ENCODE peak calls at places on chromosomes 2 and 18, in six cellular contexts. One of them, this sample, is unnamed.

GRCh38 chr2:132668986-132669853 is 785 bp downstream of the LYPD1 start:
- DNase-seq in suprapubic skin: no peak
- DNase-seq in Calu3: peak
- DNase-seq in choroid plexus epithelial cell: no peak
- DNase-seq in AG09319: no peak
- DNase-seq in prostate gland: no peak
- DNase-seq in this sample: no peak

GRCh38 chr2:142863485-142863921 is 14.0 kb upstream of the KYNU start:
- DNase-seq in suprapubic skin: no peak
- DNase-seq in Calu3: no peak
- DNase-seq in choroid plexus epithelial cell: peak
- DNase-seq in AG09319: peak
- DNase-seq in prostate gland: no peak
- DNase-seq in this sample: no peak

GRCh38 chr18:49730951-49731391 is 82.4 kb downstream of the ACAA2 start:
- DNase-seq in suprapubic skin: no peak
- DNase-seq in Calu3: no peak
- DNase-seq in choroid plexus epithelial cell: no peak
- DNase-seq in AG09319: no peak
- DNase-seq in prostate gland: no peak
- DNase-seq in this sample: no peak

GRCh38 chr18:33010149-33010548 is 237.3 kb upstream of the KLHL14 start:
- DNase-seq in suprapubic skin: no peak
- DNase-seq in Calu3: no peak
- DNase-seq in choroid plexus epithelial cell: no peak
- DNase-seq in AG09319: no peak
- DNase-seq in prostate gland: no peak
- DNase-seq in this sample: no peak

GRCh38 chr2:120344991-120345975 is 653 bp upstream of the INHBB start:
- DNase-seq in suprapubic skin: no peak
- DNase-seq in Calu3: peak
- DNase-seq in choroid plexus epithelial cell: no peak
- DNase-seq in AG09319: no peak
- DNase-seq in prostate gland: peak
- DNase-seq in this sample: no peak

GRCh38 chr18:44624052-44624451 is 56.6 kb upstream of the SETBP1 start:
- DNase-seq in suprapubic skin: no peak
- DNase-seq in Calu3: no peak
- DNase-seq in choroid plexus epithelial cell: no peak
- DNase-seq in AG09319: no peak
- DNase-seq in prostate gland: no peak
- DNase-seq in this sample: no peak

GRCh38 chr18:79525556-79526467 is 130.1 kb downstream of the NFATC1 start:
- DNase-seq in suprapubic skin: peak
- DNase-seq in Calu3: no peak
- DNase-seq in choroid plexus epithelial cell: no peak
- DNase-seq in AG09319: no peak
- DNase-seq in prostate gland: peak
- DNase-seq in this sample: peak

GRCh38 chr2:111622859-111623258 is 261.1 kb downstream of the ANAPC1 start:
- DNase-seq in suprapubic skin: no peak
- DNase-seq in Calu3: no peak
- DNase-seq in choroid plexus epithelial cell: peak
- DNase-seq in AG09319: no peak
- DNase-seq in prostate gland: no peak
- DNase-seq in this sample: no peak

GRCh38 chr2:117942958-117943672 is 70.8 kb downstream of the CCDC93 start:
- DNase-seq in suprapubic skin: no peak
- DNase-seq in Calu3: no peak
- DNase-seq in choroid plexus epithelial cell: no peak
- DNase-seq in AG09319: no peak
- DNase-seq in prostate gland: no peak
- DNase-seq in this sample: no peak

GRCh38 chr18:47970664-47971523 is 40.4 kb upstream of the SMAD2 start:
- DNase-seq in suprapubic skin: no peak
- DNase-seq in Calu3: no peak
- DNase-seq in choroid plexus epithelial cell: no peak
- DNase-seq in AG09319: no peak
- DNase-seq in prostate gland: no peak
- DNase-seq in this sample: no peak

GRCh38 chr2:219453691-219454131 is 19.1 kb downstream of the SPEG start:
- DNase-seq in suprapubic skin: no peak
- DNase-seq in Calu3: no peak
- DNase-seq in choroid plexus epithelial cell: peak
- DNase-seq in AG09319: peak
- DNase-seq in prostate gland: peak
- DNase-seq in this sample: no peak

GRCh38 chr2:201448701-201449100 is 2.6 kb downstream of the TRAK2 start:
- DNase-seq in suprapubic skin: no peak
- DNase-seq in Calu3: no peak
- DNase-seq in choroid plexus epithelial cell: no peak
- DNase-seq in AG09319: no peak
- DNase-seq in prostate gland: no peak
- DNase-seq in this sample: no peak

GRCh38 chr2:48471048-48471474 is 58.9 kb upstream of the STON1 start:
- DNase-seq in suprapubic skin: no peak
- DNase-seq in Calu3: peak
- DNase-seq in choroid plexus epithelial cell: peak
- DNase-seq in AG09319: peak
- DNase-seq in prostate gland: peak
- DNase-seq in this sample: no peak

GRCh38 chr18:24112874-24113615 is 25.8 kb upstream of the CABYR start:
- DNase-seq in suprapubic skin: no peak
- DNase-seq in Calu3: peak
- DNase-seq in choroid plexus epithelial cell: peak
- DNase-seq in AG09319: no peak
- DNase-seq in prostate gland: no peak
- DNase-seq in this sample: no peak

GRCh38 chr2:62156861-62157496 is 38.9 kb upstream of the B3GNT2 start:
- DNase-seq in suprapubic skin: no peak
- DNase-seq in Calu3: no peak
- DNase-seq in choroid plexus epithelial cell: no peak
- DNase-seq in AG09319: no peak
- DNase-seq in prostate gland: no peak
- DNase-seq in this sample: no peak

GRCh38 chr18:56130481-56130880 is 507.9 kb downstream of the TXNL1 start:
- DNase-seq in suprapubic skin: no peak
- DNase-seq in Calu3: no peak
- DNase-seq in choroid plexus epithelial cell: no peak
- DNase-seq in AG09319: no peak
- DNase-seq in prostate gland: no peak
- DNase-seq in this sample: no peak

GRCh38 chr2:101528501-101528900 is 53.6 kb upstream of the RFX8 start:
- DNase-seq in suprapubic skin: no peak
- DNase-seq in Calu3: no peak
- DNase-seq in choroid plexus epithelial cell: no peak
- DNase-seq in AG09319: no peak
- DNase-seq in prostate gland: no peak
- DNase-seq in this sample: no peak

GRCh38 chr2:8115966-8116365 is 565.9 kb upstream of the ID2 start:
- DNase-seq in suprapubic skin: no peak
- DNase-seq in Calu3: no peak
- DNase-seq in choroid plexus epithelial cell: no peak
- DNase-seq in AG09319: no peak
- DNase-seq in prostate gland: no peak
- DNase-seq in this sample: no peak

GRCh38 chr2:11899264-11899818 is 152.9 kb downstream of the LPIN1 start:
- DNase-seq in suprapubic skin: no peak
- DNase-seq in Calu3: no peak
- DNase-seq in choroid plexus epithelial cell: peak
- DNase-seq in AG09319: no peak
- DNase-seq in prostate gland: no peak
- DNase-seq in this sample: no peak

GRCh38 chr2:3129867-3130266 is 247.8 kb downstream of the EIPR1 start:
- DNase-seq in suprapubic skin: peak
- DNase-seq in Calu3: no peak
- DNase-seq in choroid plexus epithelial cell: no peak
- DNase-seq in AG09319: no peak
- DNase-seq in prostate gland: no peak
- DNase-seq in this sample: no peak

GRCh38 chr18:36441426-36441870 is 143.9 kb downstream of the FHOD3 start:
- DNase-seq in suprapubic skin: no peak
- DNase-seq in Calu3: no peak
- DNase-seq in choroid plexus epithelial cell: no peak
- DNase-seq in AG09319: no peak
- DNase-seq in prostate gland: no peak
- DNase-seq in this sample: no peak

GRCh38 chr2:85594715-85595377 is 699 bp upstream of the RNF181 start:
- DNase-seq in suprapubic skin: no peak
- DNase-seq in Calu3: no peak
- DNase-seq in choroid plexus epithelial cell: no peak
- DNase-seq in AG09319: no peak
- DNase-seq in prostate gland: no peak
- DNase-seq in this sample: no peak

GRCh38 chr18:52481116-52481515 is 141.1 kb downstream of the DCC start:
- DNase-seq in suprapubic skin: no peak
- DNase-seq in Calu3: no peak
- DNase-seq in choroid plexus epithelial cell: no peak
- DNase-seq in AG09319: no peak
- DNase-seq in prostate gland: no peak
- DNase-seq in this sample: no peak

GRCh38 chr2:72111061-72111460 is 36.6 kb downstream of the CYP26B1 start:
- DNase-seq in suprapubic skin: no peak
- DNase-seq in Calu3: no peak
- DNase-seq in choroid plexus epithelial cell: no peak
- DNase-seq in AG09319: no peak
- DNase-seq in prostate gland: no peak
- DNase-seq in this sample: no peak

GRCh38 chr2:201122276-201122675 is 6.3 kb downstream of the CFLAR start:
- DNase-seq in suprapubic skin: no peak
- DNase-seq in Calu3: no peak
- DNase-seq in choroid plexus epithelial cell: no peak
- DNase-seq in AG09319: no peak
- DNase-seq in prostate gland: no peak
- DNase-seq in this sample: no peak

GRCh38 chr18:75041586-75041985 is 167.4 kb downstream of the PTGR3 start:
- DNase-seq in suprapubic skin: no peak
- DNase-seq in Calu3: no peak
- DNase-seq in choroid plexus epithelial cell: peak
- DNase-seq in AG09319: peak
- DNase-seq in prostate gland: no peak
- DNase-seq in this sample: no peak

GRCh38 chr2:237892478-237892877 is 33.1 kb downstream of the RAMP1 start:
- DNase-seq in suprapubic skin: no peak
- DNase-seq in Calu3: no peak
- DNase-seq in choroid plexus epithelial cell: peak
- DNase-seq in AG09319: no peak
- DNase-seq in prostate gland: no peak
- DNase-seq in this sample: no peak

GRCh38 chr2:186751790-186752189 is 57.9 kb downstream of the FAM171B start:
- DNase-seq in suprapubic skin: no peak
- DNase-seq in Calu3: no peak
- DNase-seq in choroid plexus epithelial cell: no peak
- DNase-seq in AG09319: no peak
- DNase-seq in prostate gland: no peak
- DNase-seq in this sample: no peak

GRCh38 chr2:185291035-185291647 is 447.5 kb upstream of the FSIP2 start:
- DNase-seq in suprapubic skin: no peak
- DNase-seq in Calu3: peak
- DNase-seq in choroid plexus epithelial cell: peak
- DNase-seq in AG09319: no peak
- DNase-seq in prostate gland: peak
- DNase-seq in this sample: no peak

GRCh38 chr2:62372824-62373223 is 133.2 kb downstream of the TMEM17 start:
- DNase-seq in suprapubic skin: no peak
- DNase-seq in Calu3: no peak
- DNase-seq in choroid plexus epithelial cell: no peak
- DNase-seq in AG09319: no peak
- DNase-seq in prostate gland: no peak
- DNase-seq in this sample: no peak

GRCh38 chr2:241315183-241315878 is at the start of gene HDLBP:
- DNase-seq in suprapubic skin: peak
- DNase-seq in Calu3: peak
- DNase-seq in choroid plexus epithelial cell: peak
- DNase-seq in AG09319: peak
- DNase-seq in prostate gland: peak
- DNase-seq in this sample: peak
- TF ChIP-seq CTCF in suprapubic skin: no peak
- TF ChIP-seq CTCF in Calu3: no peak
- TF ChIP-seq CTCF in choroid plexus epithelial cell: peak
- TF ChIP-seq CTCF in AG09319: peak
- TF ChIP-seq CTCF in prostate gland: peak
- TF ChIP-seq CTCF in this sample: peak

GRCh38 chr2:202635441-202636296 is 900 bp downstream of the FAM117B start:
- DNase-seq in suprapubic skin: peak
- DNase-seq in Calu3: peak
- DNase-seq in choroid plexus epithelial cell: peak
- DNase-seq in AG09319: no peak
- DNase-seq in prostate gland: peak
- DNase-seq in this sample: no peak
- TF ChIP-seq CTCF in suprapubic skin: no peak
- TF ChIP-seq CTCF in Calu3: no peak
- TF ChIP-seq CTCF in choroid plexus epithelial cell: no peak
- TF ChIP-seq CTCF in AG09319: no peak
- TF ChIP-seq CTCF in prostate gland: no peak
- TF ChIP-seq CTCF in this sample: peak

GRCh38 chr2:36695746-36696415 is 626 bp upstream of the VIT start:
- DNase-seq in suprapubic skin: no peak
- DNase-seq in Calu3: no peak
- DNase-seq in choroid plexus epithelial cell: peak
- DNase-seq in AG09319: peak
- DNase-seq in prostate gland: no peak
- DNase-seq in this sample: no peak
- TF ChIP-seq CTCF in suprapubic skin: peak
- TF ChIP-seq CTCF in Calu3: no peak
- TF ChIP-seq CTCF in choroid plexus epithelial cell: peak
- TF ChIP-seq CTCF in AG09319: peak
- TF ChIP-seq CTCF in prostate gland: peak
- TF ChIP-seq CTCF in this sample: peak

DNA sequence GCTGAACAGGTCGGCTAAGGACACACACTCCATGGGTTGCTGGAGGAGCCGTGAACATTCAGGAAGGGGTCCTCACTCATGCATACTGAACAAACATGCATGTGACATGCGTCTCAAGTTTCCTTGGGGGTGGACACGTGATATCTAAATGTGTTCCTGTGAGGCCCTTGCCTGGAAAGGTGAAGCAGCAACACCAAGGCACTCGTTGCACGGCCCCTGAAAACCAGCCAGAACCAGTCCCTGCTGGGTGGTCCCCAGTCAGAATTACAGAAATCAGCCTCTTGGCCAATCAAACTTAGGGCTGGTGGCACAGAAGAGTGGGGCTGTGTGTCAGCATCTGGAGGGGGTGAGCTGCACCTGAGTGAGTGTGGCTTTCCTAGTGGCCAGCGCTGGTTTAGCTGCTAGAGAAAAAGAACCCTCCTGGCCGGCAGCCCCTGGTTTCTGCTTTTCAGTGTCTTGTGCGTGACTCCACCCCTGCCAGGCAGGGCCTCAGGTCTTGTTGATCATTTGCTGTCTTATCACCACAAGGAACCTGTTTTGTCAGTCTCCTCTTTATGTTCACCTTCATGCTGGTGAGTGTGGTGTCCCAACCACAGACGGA is 3.2 kb upstream of the AQP12B start:
- DNase-seq in suprapubic skin: no peak
- DNase-seq in Calu3: peak
- DNase-seq in choroid plexus epithelial cell: no peak
- DNase-seq in AG09319: no peak
- DNase-seq in prostate gland: peak
- DNase-seq in this sample: no peak
- TF ChIP-seq CTCF in suprapubic skin: no peak
- TF ChIP-seq CTCF in Calu3: no peak
- TF ChIP-seq CTCF in choroid plexus epithelial cell: no peak
- TF ChIP-seq CTCF in AG09319: no peak
- TF ChIP-seq CTCF in prostate gland: no peak
- TF ChIP-seq CTCF in this sample: no peak